ENCODE peak calls at places on chromosomes 4 and X, in ten cellular contexts. Y is endodermal cell; G is adrenal gland; A is right atrium auricular region; J is right cardiac atrium; E is effector memory CD4-positive, alpha-beta T cell; O is CD4-positive, alpha-beta T cell; X is H9; R is CD8-positive, alpha-beta T cell; Z is GM23248. C is an unnamed sample.
A peak's percentile ranks its signal among the peaks of the same experiment; 100 is the strongest.

GRCh38 chr4:91064157-91064853 is 937.1 kb downstream of the CCSER1 start:
- DNase-seq in Y (peak; percentile 68), G (peak; percentile 26), A (no peak), J (no peak), E (no peak), O (no peak), X (no peak), R (no peak), Z (no peak), C (no peak)

GRCh38 chrX:17741123-17741511 is 3.8 kb downstream of the SCML1 start:
- DNase-seq in Y (no peak), G (peak; percentile 8), A (no peak), J (no peak), E (no peak), O (no peak), X (no peak), R (no peak), Z (no peak), C (no peak)

GRCh38 chr4:130026185-130026584 is 930.2 kb downstream of the C4orf33 start:
- DNase-seq in Y (peak; percentile 97), G (no peak), A (no peak), J (no peak), E (no peak), O (no peak), X (peak; percentile 97), R (no peak), Z (no peak), C (no peak)

GRCh38 chr4:15327311-15328298 is 100.2 kb upstream of the C1QTNF7 start:
- DNase-seq in Y (no peak), G (no peak), A (no peak), J (no peak), E (no peak), O (no peak), X (no peak), R (no peak), Z (peak; percentile 89), C (no peak)

GRCh38 chr4:121307441-121308327 is 73.1 kb downstream of the QRFPR start:
- DNase-seq in Y (peak; percentile 75), G (peak; percentile 19), A (no peak), J (no peak), E (no peak), O (no peak), X (peak; percentile 58), R (no peak), Z (peak; percentile 69), C (peak; percentile 14)

GRCh38 chrX:123072686-123073385 is 111.2 kb upstream of the GRIA3 start:
- DNase-seq in Y (no peak), G (no peak), A (no peak), J (no peak), E (no peak), O (no peak), X (no peak), R (no peak), Z (no peak), C (no peak)

GRCh38 chr4:57195622-57196021 is 85.4 kb upstream of the IGFBP7 start:
- DNase-seq in Y (no peak), G (no peak), A (no peak), J (peak; percentile 13), E (no peak), O (no peak), X (no peak), R (no peak), Z (no peak), C (no peak)

GRCh38 chrX:119273807-119274192 is 37.7 kb downstream of the PGRMC1 start:
- DNase-seq in Y (no peak), G (no peak), A (no peak), J (no peak), E (no peak), O (no peak), X (no peak), R (no peak), Z (no peak), C (no peak)

GRCh38 chr4:184479516-184479950 is 5.2 kb upstream of the IRF2 start:
- DNase-seq in Y (no peak), G (no peak), A (no peak), J (no peak), E (no peak), O (no peak), X (no peak), R (no peak), Z (peak; percentile 11), C (no peak)

GRCh38 chr4:30948653-30949052 is 228.5 kb downstream of the PCDH7 start:
- DNase-seq in Y (no peak), G (no peak), A (no peak), J (no peak), E (no peak), O (no peak), X (no peak), R (no peak), Z (no peak), C (no peak)

GRCh38 chrX:54043696-54044125 is 562 bp downstream of the PHF8 start:
- DNase-seq in Y (peak; percentile 75), G (peak; percentile 39), A (no peak), J (peak; percentile 32), E (peak; percentile 17), O (peak; percentile 26), X (peak; percentile 57), R (no peak), Z (peak; percentile 62), C (no peak)

GRCh38 chrX:41412261-41413167 is 34.6 kb upstream of the NYX start:
- DNase-seq in Y (no peak), G (peak; percentile 13), A (no peak), J (peak; percentile 33), E (no peak), O (no peak), X (no peak), R (no peak), Z (no peak), C (no peak)

DNA sequence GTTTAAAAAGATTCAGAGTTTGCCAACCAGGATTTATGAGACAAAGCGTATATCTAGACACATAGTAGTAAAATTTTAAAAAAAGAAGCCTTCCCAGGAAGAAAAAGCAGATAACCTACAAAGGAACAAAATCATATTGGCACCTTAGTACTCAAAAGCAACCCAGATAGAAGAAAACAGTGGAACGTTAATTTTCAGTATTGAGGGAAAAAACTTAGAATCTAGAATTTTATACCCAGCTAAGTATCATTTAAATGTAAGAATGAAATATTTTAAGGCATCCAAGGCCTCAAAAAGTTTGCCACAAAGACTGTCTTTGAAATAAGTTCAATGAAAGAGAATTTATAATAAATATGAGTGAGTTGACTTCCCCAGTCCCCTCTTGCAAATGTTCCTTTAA is 96.5 kb upstream of the EOLA2 start:
- DNase-seq in Y (no peak), G (no peak), A (no peak), J (no peak), E (no peak), O (no peak), X (no peak), R (no peak), Z (no peak), C (no peak)
- H3K27me3 ChIP-seq in Y (no peaks in the 10 kb centered on the region), G (no peaks in the 10 kb centered on the region), A (no peaks in the 10 kb centered on the region), J (no peaks in the 10 kb centered on the region), E (no peaks in the 10 kb centered on the region), O (peaks cover 2% of the 10 kb centered on the region), X (no peaks in the 10 kb centered on the region), R (no peaks in the 10 kb centered on the region), Z (no peaks in the 10 kb centered on the region), C (no peaks in the 10 kb centered on the region)

DNA sequence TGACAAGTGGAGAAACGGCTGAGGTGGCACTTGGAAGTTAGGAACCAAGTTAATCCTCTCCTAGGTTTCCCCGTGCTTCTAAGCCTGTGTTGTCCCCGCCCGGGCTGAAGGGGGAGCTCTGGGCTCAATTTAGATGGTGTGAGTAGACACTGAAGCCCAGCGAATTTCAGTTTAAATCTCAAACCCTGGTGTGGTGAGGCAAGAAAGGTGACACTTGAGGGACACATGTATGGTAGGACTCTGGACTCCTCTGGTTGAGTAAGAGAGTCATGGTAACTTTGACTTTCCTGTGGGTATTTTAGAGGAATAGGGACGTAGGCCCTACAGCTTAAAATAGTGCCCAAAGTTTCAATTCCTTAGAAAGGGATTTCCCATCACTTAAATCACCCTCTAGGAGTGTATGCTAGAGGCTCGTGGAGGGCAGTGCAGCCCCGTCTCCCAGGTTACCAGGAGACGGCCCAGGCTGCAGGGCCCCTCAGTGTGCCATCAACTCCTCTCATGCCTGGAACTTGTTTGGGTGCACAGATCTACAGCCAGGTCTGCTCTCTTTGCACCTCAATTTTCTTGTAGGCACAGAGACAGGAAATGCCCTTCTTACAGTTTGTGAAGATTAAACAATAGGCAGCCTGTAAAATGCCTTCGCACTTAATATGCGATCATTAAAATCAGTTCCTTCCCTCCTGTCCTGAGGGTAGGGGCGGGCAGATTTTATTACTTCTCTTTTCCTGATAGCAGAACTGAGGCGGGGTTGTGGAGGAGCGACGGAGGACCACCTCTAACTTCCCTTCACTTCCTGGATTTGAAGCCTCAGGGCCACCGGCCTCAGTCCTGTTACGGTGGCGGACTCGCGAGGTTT is 23.9 kb downstream of the HAND2 start:
- DNase-seq in Y (peak; percentile 92), G (peak; percentile 45), A (peak; percentile 83), J (peak; percentile 75), E (no peak), O (no peak), X (peak; percentile 77), R (no peak), Z (peak; percentile 77), C (no peak)
- H3K27me3 ChIP-seq in Y (peaks cover 100% of the 10 kb centered on the region), G (peaks cover 83% of the 10 kb centered on the region), A (no peaks in the 10 kb centered on the region), J (no peaks in the 10 kb centered on the region), E (peaks cover 62% of the 10 kb centered on the region), O (peaks cover 99% of the 10 kb centered on the region), X (peaks cover 98% of the 10 kb centered on the region), R (peaks cover 65% of the 10 kb centered on the region), Z (no peaks in the 10 kb centered on the region), C (no peaks in the 10 kb centered on the region)

GRCh38 chr4:8143392-8144140 is 15.0 kb downstream of the ABLIM2 start:
- DNase-seq in Y (no peak), G (no peak), A (no peak), J (no peak), E (no peak), O (no peak), X (no peak), R (no peak), Z (no peak), C (no peak)
- H3K27me3 ChIP-seq in Y (no peaks in the 10 kb centered on the region), G (no peaks in the 10 kb centered on the region), A (no peaks in the 10 kb centered on the region), J (no peaks in the 10 kb centered on the region), E (no peaks in the 10 kb centered on the region), O (no peaks in the 10 kb centered on the region), X (no peaks in the 10 kb centered on the region), R (no peaks in the 10 kb centered on the region), Z (peaks cover 62% of the 10 kb centered on the region), C (no peaks in the 10 kb centered on the region)

GRCh38 chr4:7280906-7281305 is 88.6 kb downstream of the SORCS2 start:
- DNase-seq in Y (no peak), G (no peak), A (no peak), J (no peak), E (no peak), O (no peak), X (no peak), R (no peak), Z (peak; percentile 72), C (no peak)

GRCh38 chr4:7281316-7282093 is 89.2 kb downstream of the SORCS2 start:
- DNase-seq in Y (no peak), G (no peak), A (no peak), J (no peak), E (no peak), O (no peak), X (no peak), R (no peak), Z (no peak), C (no peak)

GRCh38 chr4:7279902-7280301 is 87.6 kb downstream of the SORCS2 start:
- DNase-seq in Y (no peak), G (no peak), A (no peak), J (no peak), E (no peak), O (no peak), X (no peak), R (no peak), Z (peak; percentile 66), C (no peak)

GRCh38 chr4:7282786-7283185 is 90.4 kb downstream of the SORCS2 start:
- DNase-seq in Y (no peak), G (no peak), A (no peak), J (no peak), E (no peak), O (no peak), X (no peak), R (no peak), Z (no peak), C (no peak)

GRCh38 chr4:7282094-7282370 is 89.7 kb downstream of the SORCS2 start:
- DNase-seq in Y (no peak), G (no peak), A (no peak), J (no peak), E (no peak), O (no peak), X (no peak), R (no peak), Z (no peak), C (no peak)
- H3K27me3 ChIP-seq in Y (no peaks in the 10 kb centered on the region), G (no peaks in the 10 kb centered on the region), A (no peaks in the 10 kb centered on the region), J (no peaks in the 10 kb centered on the region), E (peaks cover 5% of the 10 kb centered on the region), O (peaks cover 1% of the 10 kb centered on the region), X (no peaks in the 10 kb centered on the region), R (no peaks in the 10 kb centered on the region), Z (peaks cover 2% of the 10 kb centered on the region), C (no peaks in the 10 kb centered on the region)